ENCODE peak calls at places on chromosomes 11 and 22, in four cellular contexts. H is testis, Q is keratinocyte, O is right lobe of liver. Y is an unnamed sample. For H3K4me1, the result is how much of the 10 kb centered on the place peaks cover.

GRCh38 chr22:26835929-26836528 is 178.6 kb downstream of the MIAT start:
- DNase-seq in H (peak), Q (no peak), O (no peak), Y (no peak)

GRCh38 chr11:45922425-45923082 is at the start of gene LARGE2:
- DNase-seq in H (no peak), Q (no peak), O (peak), Y (peak)

GRCh38 chr22:42282943-42283287 is 12.5 kb upstream of the TCF20 start:
- DNase-seq in H (no peak), Q (no peak), O (no peak), Y (no peak)

GRCh38 chr22:19404676-19405075 is 26.9 kb downstream of the HIRA start:
- DNase-seq in H (no peak), Q (no peak), O (no peak), Y (no peak)

GRCh38 chr11:2377511-2378443 is 667 bp downstream of the CD81 start:
- DNase-seq in H (peak), Q (no peak), O (peak), Y (peak)

GRCh38 chr11:36361901-36362391 is 65.9 kb downstream of the PRR5L start:
- DNase-seq in H (peak), Q (peak), O (no peak), Y (peak)

GRCh38 chr11:68583047-68583446 is 101.3 kb upstream of the GAL start:
- DNase-seq in H (no peak), Q (peak), O (no peak), Y (no peak)

GRCh38 chr11:59666969-59667368 is 1.9 kb downstream of the PATL1 start:
- DNase-seq in H (no peak), Q (no peak), O (no peak), Y (no peak)

GRCh38 chr11:74662487-74663103 is 68.6 kb downstream of the CHRDL2 start:
- DNase-seq in H (no peak), Q (no peak), O (no peak), Y (no peak)

GRCh38 chr11:27626269-27626937 is 73.9 kb downstream of the BDNF start:
- DNase-seq in H (no peak), Q (no peak), O (no peak), Y (no peak)

DNA sequence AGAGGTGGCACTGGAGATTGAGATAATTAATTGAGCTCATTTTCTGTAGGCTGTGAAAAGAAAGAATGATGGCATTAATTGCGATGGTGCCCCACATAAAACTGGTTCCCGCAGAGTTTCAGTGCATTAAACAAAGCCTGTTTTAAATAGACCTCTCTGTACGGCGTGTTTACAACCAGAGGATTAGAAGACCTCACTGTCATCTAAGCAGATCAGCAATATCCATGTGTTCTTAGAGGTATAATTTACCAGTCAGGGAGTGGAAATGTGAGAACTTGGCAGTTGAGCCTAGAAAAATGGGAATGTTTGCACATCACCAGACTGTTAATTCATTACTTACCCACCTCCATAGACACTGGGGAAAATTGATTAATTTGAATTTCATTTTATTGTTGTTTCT is 16.1 kb downstream of the POLA2 start:
- DNase-seq in H (no peak), Q (no peak), O (no peak), Y (no peak)
- H3K4me1 ChIP-seq in H (under half), Q (under half), O (under half), Y (under half)

DNA sequence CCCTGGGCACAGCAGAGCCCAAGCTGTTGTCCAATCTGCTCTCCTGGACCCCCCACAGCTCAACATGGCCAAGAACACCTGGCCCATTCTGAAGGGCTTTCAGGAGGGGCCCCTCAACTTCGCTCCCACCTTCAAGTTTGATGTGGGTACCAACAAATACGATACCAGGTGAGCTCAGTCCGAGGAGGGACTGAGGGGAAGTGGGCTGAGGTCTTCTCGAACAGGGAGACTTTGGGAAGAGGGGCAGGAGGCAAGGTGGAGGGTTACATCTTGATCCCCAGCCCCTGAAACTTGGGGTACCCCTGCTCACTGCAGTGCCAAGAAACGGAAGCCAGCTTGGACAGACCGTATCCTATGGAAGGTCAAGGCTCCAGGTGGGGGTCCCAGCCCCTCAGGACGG is 5.4 kb downstream of the INPP5J start:
- DNase-seq in H (no peak), Q (no peak), O (no peak), Y (no peak)
- H3K27ac ChIP-seq in H (no peak), Q (no peak), O (no peak), Y (no peak)

GRCh38 chr22:36469094-36469710 is 12.2 kb downstream of the TXN2 start:
- DNase-seq in H (no peak), Q (no peak), O (no peak), Y (no peak)
- H3K4me1 ChIP-seq in H (under half), Q (half or more), O (under half), Y (half or more)

DNA sequence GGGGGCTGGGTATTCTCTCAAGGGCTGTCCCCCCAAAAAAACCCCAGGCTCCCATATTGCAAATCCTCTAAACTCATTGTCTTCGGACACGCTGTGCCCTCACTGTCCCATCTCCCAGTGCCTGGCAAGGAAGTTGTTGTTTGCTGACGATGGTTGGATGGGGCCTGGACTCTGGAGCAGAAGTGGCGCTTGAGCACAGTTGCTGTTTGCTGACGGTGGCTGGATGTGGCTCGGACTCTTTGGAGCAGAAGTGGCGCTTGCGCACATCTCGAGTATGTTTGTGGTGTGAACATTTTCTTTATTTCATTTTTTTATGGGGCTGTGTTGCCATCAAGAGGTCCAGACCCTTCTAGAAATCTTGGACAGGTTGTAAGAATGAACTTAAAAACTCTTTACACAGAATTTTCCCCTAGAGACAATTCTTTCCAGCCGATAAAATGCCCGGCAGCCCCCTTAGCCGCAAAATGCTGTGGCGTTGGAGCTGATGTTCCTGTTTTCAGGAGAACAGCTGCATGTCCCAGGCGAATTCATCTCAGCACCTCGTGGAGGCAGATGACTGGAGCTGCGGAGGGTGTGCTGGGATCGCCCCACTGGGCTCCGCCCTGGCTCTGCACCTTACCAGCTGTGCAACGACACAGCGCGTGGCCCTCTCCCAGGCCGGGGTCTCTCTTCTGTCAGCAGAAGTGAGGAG is 1167.4 kb downstream of the BRD1 start:
- DNase-seq in H (no peak), Q (no peak), O (no peak), Y (no peak)
- H3K27ac ChIP-seq in H (no peak), Q (no peak), O (no peak), Y (no peak)

DNA sequence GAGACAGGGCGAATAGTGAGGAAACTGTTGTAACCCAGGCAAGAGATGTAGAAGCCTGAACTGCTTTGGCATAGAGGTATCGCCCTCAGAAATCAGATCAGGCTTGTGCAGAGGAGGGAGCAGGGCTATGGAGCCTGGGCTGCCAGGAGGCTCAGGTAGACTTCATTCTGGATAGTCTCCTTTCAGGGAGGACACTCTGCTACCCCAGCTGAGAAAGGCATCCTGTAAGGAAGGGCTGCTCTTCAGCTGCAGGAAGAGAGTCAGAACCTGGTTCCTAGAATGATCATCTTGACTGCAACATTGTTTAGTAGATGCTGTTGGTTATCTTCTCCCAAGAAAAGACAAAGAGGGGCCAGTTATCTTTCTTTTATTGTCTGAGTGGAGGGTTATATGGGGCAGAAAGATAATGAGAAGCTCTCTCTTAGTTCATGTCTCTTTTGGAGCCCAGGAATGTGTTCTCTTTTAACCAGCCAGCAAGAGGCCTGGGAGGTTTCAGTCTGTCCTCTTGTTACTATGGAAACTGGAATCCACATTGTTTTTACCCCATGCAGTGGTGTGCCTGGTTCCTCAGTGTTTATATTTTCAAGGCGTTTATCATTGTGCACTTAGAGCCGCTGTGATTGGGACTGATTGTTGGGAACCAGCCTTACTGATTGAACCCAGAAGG is 95.7 kb downstream of the STIM1 start:
- DNase-seq in H (no peak), Q (no peak), O (no peak), Y (no peak)
- H3K4me1 ChIP-seq in H (under half), Q (under half), O (under half), Y (half or more)

Y was measured in lower lobe of right lung.